ENCODE peak calls at places on chromosomes 7 and 10, in five cellular contexts. Q is sigmoid colon, L is heart left ventricle, Y is right lobe of liver, R is A549. G is an unnamed sample. For H3K4me1, the result is how much of the 10 kb centered on the place peaks cover.

GRCh38 chr7:134755422-134756022 is 23.9 kb upstream of the CALD1 start:
- DNase-seq in Q (no peak), L (peak), Y (no peak), R (peak), G (peak)

GRCh38 chr7:47045592-47045991 is 536.3 kb downstream of the TNS3 start:
- DNase-seq in Q (no peak), L (no peak), Y (no peak), R (no peak), G (no peak)

GRCh38 chr7:45575501-45576248 is 1.5 kb downstream of the ADCY1 start:
- DNase-seq in Q (peak), L (no peak), Y (no peak), R (no peak), G (no peak)

GRCh38 chr7:1313591-1313990 is 80.9 kb downstream of the UNCX start:
- DNase-seq in Q (peak), L (peak), Y (peak), R (no peak), G (no peak)

GRCh38 chr7:137563986-137564385 is 220.5 kb upstream of the PTN start:
- DNase-seq in Q (no peak), L (no peak), Y (no peak), R (no peak), G (no peak)

GRCh38 chr10:130756651-130757050 is 554.9 kb downstream of the TCERG1L start:
- DNase-seq in Q (peak), L (no peak), Y (no peak), R (no peak), G (no peak)

GRCh38 chr7:2873146-2873545 is 29.0 kb upstream of the GNA12 start:
- DNase-seq in Q (no peak), L (peak), Y (no peak), R (no peak), G (no peak)

GRCh38 chr10:7810443-7810842 is 7.9 kb upstream of the TAF3 start:
- DNase-seq in Q (no peak), L (no peak), Y (no peak), R (no peak), G (no peak)

GRCh38 chr10:63129888-63130287 is 3.2 kb upstream of the NRBF2 start:
- DNase-seq in Q (no peak), L (no peak), Y (no peak), R (no peak), G (no peak)

GRCh38 chr7:94324380-94325120 is 70.1 kb upstream of the COL1A2 start:
- DNase-seq in Q (no peak), L (no peak), Y (no peak), R (no peak), G (no peak)

GRCh38 chr7:30526163-30526562 is 21.5 kb upstream of the GGCT start:
- DNase-seq in Q (no peak), L (no peak), Y (no peak), R (no peak), G (no peak)

GRCh38 chr10:5971886-5972285 is 5.5 kb downstream of the IL15RA start:
- DNase-seq in Q (peak), L (no peak), Y (no peak), R (no peak), G (no peak)

GRCh38 chr7:42233939-42234338 is 3.1 kb downstream of the GLI3 start:
- DNase-seq in Q (no peak), L (no peak), Y (no peak), R (no peak), G (no peak)

GRCh38 chr7:148385009-148385682 is 205.4 kb upstream of the C7orf33 start:
- DNase-seq in Q (no peak), L (no peak), Y (no peak), R (no peak), G (no peak)

GRCh38 chr7:51069411-51070083 is 247.1 kb downstream of the COBL start:
- DNase-seq in Q (no peak), L (no peak), Y (no peak), R (no peak), G (no peak)

GRCh38 chr10:132735341-132735775 is 50.6 kb downstream of the NKX6-2 start:
- DNase-seq in Q (no peak), L (no peak), Y (no peak), R (no peak), G (no peak)

GRCh38 chr10:132733926-132734325 is 52.0 kb downstream of the NKX6-2 start:
- DNase-seq in Q (no peak), L (no peak), Y (no peak), R (no peak), G (no peak)

GRCh38 chr10:132738454-132739224 is 47.3 kb downstream of the NKX6-2 start:
- DNase-seq in Q (no peak), L (no peak), Y (no peak), R (no peak), G (no peak)

GRCh38 chr10:132737390-132738048 is 48.4 kb downstream of the NKX6-2 start:
- DNase-seq in Q (no peak), L (peak), Y (no peak), R (no peak), G (no peak)

DNA sequence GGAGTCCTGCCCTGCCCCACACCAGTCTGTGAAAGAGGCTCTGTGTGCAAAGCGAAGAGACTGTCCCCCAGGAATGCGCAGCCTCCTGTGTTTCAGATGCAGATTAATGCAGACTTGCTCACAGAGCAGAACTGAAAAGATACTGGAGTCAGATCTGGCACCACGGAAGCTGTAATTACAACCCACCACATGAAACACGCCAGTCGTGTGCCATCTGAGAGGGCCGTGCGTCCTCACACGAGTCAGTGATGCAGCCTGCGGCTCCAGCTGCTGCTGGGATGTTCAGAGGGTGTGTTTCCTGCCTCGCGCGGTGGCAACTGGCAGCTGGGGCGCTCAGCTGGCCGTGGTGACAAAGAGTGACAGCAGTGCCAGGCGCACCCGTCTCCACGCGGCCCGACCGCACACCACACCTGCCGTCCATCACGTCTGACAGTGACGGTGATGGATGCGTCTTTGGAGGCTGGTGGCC is 50.0 kb downstream of the NKX6-2 start:
- DNase-seq in Q (no peak), L (no peak), Y (no peak), R (no peak), G (no peak)
- TF ChIP-seq POLR2A in Q (no peak), L (no peak), Y (no peak), R (no peak), G (no peak)

DNA sequence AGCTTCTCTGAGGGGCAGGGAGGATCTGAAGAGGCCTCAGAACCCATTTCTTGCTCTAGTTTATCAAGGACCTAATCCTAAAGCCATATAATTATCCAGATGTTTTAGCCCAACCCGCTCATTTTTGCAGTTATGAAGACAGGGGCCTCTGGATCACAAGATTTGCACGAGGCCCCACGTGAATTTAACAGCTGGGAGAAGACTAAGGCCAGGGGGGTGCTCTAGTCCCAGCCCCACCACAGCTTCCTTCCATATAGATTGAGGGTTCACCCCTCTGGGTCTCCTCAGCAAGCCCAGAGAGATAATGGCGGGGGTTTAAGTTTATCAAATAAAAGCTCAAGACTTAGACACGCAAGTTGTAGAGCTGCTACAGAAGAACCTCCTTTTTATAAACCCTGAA is 7.5 kb upstream of the CPA1 start:
- DNase-seq in Q (peak), L (no peak), Y (no peak), R (no peak), G (no peak)
- H3K4me1 ChIP-seq in Q (under half), L (under half), Y (under half), R (under half), G (under half)

DNA sequence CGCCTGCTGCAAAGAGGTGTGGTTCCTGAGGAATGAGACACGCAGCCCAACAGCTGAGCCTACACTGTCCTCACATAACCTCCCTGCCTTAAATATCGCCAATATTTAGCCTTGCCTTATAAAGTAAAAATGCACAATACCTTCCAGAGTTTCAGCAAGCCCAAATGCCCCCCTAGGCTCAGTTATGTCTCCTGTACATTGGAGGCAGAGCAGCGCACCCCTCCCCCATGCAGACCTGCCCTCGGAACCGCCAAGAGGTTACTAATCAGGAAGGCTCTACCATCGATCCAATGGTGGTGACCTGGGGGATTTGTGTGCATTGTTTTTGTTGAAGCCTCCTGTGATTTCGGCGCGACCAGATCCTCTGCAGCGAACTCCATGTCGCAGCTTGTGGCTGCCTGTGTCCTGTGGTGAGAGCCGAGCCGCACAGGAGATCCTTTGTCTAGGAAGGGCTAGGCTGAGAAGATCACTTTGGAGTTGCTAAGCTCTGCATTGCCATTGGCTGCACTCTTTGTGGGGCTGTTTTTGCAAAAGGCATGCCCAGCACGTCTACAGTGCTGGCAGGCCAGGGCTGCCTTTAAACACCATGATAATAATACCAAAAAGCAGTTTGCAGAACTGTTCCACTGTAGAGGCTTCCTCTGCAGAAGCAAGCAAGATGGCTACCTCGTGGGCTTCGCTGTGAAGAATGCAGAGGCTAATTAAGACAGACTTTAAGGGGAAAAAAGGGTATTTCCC is 40.1 kb downstream of the TET1 start:
- DNase-seq in Q (peak), L (peak), Y (peak), R (peak), G (peak)
- TF ChIP-seq POLR2A in Q (no peak), L (no peak), Y (no peak), R (peak), G (no peak)

GRCh38 chr10:91925022-91925320 is 1.4 kb downstream of the BTAF1 start:
- DNase-seq in Q (no peak), L (no peak), Y (no peak), R (no peak), G (no peak)
- H3K4me1 ChIP-seq in Q (under half), L (under half), Y (under half), R (under half), G (under half)

GRCh38 chr10:99994801-99995200 is 14.9 kb downstream of the DNMBP start:
- DNase-seq in Q (no peak), L (no peak), Y (no peak), R (no peak), G (no peak)
- TF ChIP-seq POLR2A in Q (no peak), L (no peak), Y (no peak), R (no peak), G (no peak)

GRCh38 chr10:97331304-97331703 is 3.2 kb downstream of the FRAT2 start:
- DNase-seq in Q (no peak), L (no peak), Y (no peak), R (no peak), G (no peak)
- H3K4me1 ChIP-seq in Q (under half), L (half or more), Y (under half), R (under half), G (under half)

DNA sequence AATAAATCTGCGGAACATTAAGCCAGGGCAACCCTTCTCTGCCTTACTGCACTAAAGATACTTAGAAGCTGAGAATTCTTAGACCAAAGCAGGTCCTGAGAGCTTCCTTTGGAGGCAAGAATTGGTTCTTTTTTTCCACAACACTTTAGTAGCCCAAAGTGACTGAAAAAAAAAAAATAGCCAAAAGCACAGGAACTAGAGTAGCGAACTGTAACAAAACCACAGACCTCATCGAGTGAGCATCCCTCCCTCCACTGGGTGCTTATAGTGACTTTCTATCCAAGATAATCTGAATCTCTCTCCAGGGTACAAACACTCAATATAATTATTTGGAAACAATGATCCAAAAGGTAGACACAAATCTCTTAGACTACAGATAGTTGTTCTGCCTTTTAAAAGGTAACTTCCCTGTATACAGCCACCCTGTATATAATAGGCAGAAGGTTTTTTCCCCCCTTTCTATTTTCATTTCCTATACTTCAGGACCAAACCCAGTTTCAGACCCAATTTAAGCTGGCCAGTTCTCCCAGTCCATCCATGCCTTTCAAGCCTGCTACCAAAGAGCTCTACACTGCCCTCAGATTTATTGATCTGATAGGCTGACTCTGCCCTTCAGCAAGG is 31.6 kb upstream of the KCNIP2 start:
- DNase-seq in Q (no peak), L (no peak), Y (no peak), R (no peak), G (no peak)
- TF ChIP-seq POLR2A in Q (no peak), L (no peak), Y (no peak), R (no peak), G (no peak)

DNA sequence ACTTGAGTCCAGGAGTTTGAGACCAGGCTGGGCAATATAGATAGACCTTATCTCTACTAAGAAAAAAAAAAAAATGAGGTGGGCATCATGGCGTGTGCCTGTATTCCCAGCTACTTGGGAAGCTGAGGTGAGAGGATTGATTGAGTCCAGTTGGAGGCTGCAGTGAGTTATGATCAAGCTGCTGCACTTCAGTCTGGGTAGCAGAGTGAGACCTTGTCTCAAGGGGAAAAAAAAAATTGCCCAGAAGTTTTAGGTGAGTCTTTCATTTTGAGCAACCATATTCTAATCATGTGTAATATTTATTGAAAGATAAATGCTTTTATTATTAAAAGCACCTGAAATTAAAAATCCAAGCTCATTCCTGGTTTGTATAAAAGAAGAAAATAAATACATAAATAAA is 13.1 kb downstream of the INPP5F start:
- DNase-seq in Q (no peak), L (no peak), Y (no peak), R (no peak), G (no peak)
- H3K4me1 ChIP-seq in Q (under half), L (under half), Y (under half), R (under half), G (under half)

GRCh38 chr7:112136707-112137008 is 69.5 kb downstream of the DOCK4 start:
- DNase-seq in Q (no peak), L (no peak), Y (no peak), R (no peak), G (no peak)
- TF ChIP-seq POLR2A in Q (no peak), L (no peak), Y (no peak), R (no peak), G (no peak)

DNA sequence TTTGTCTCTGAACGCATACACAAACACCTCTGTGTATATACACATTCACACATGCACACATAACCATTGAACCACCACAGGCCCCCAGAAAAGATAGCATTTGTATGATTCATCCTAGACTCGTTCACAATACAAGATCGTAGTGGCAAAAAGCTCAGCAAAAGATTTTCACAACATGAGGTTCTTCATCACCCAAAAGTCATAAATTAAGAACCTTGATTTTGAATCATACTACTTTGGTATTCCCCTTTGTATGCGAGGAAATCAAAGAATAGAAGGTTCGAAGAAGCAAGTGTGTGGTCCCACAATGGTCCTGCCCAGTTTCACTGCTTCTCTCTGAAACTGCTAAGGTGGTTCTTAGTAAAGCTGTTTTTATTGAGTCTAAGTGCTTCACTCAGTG is 200.7 kb downstream of the CELF2 start:
- DNase-seq in Q (no peak), L (no peak), Y (no peak), R (no peak), G (no peak)
- H3K4me1 ChIP-seq in Q (under half), L (under half), Y (under half), R (under half), G (under half)